ENCODE peak calls at places on chromosomes 4 and X, in nine cellular contexts. E is dorsolateral prefrontal cortex; V is fibroblast of the aortic adventitia; P is GM13976; Q is RWPE2; Z is testis; N is coronary artery; B is WERI-Rb-1; F is CD8-positive, alpha-beta T cell. I is an unnamed sample.

GRCh38 chr4:26023191-26023972 is 109.4 kb downstream of the SMIM20 start:
- DNase-seq in Z (no peak), B (no peak), F (no peak), Q (no peak), N (no peak), E (no peak), P (no peak), V (peak), I (no peak)

GRCh38 chr4:147828361-147828760 is 96.5 kb downstream of the ARHGAP10 start:
- DNase-seq in Z (no peak), B (no peak), F (no peak), E (no peak), V (peak), Q (no peak), N (no peak), P (no peak), I (no peak)

GRCh38 chr4:169202143-169202699 is 68.5 kb downstream of the SH3RF1 start:
- DNase-seq in P (no peak), N (no peak), Q (no peak), B (no peak), Z (no peak), E (no peak), V (peak), F (no peak), I (no peak)

GRCh38 chr4:4981427-4981826 is 37.8 kb downstream of the CYTL1 start:
- DNase-seq in Q (no peak), V (peak), Z (no peak), P (no peak), B (no peak), E (no peak), N (no peak), F (no peak), I (no peak)

GRCh38 chrX:22760513-22761057 is 239.2 kb upstream of the DDX53 start:
- DNase-seq in N (no peak), Q (no peak), B (no peak), F (no peak), E (no peak), V (no peak), P (no peak), Z (no peak), I (no peak)

GRCh38 chr4:73683033-73683432 is 57.3 kb upstream of the CXCL8 start:
- DNase-seq in Q (no peak), B (no peak), P (no peak), F (no peak), N (no peak), Z (no peak), V (no peak), E (no peak), I (no peak)

GRCh38 chrX:103464774-103465117 is 54.5 kb downstream of the RAB40A start:
- DNase-seq in P (peak), Z (peak), E (peak), B (peak), F (peak), Q (no peak), V (peak), N (peak), I (peak)

GRCh38 chr4:184805462-184806245 is 20.1 kb downstream of the ACSL1 start:
- DNase-seq in Z (no peak), P (no peak), Q (no peak), V (no peak), N (no peak), E (peak), B (peak), F (no peak), I (peak)

GRCh38 chr4:16896871-16897270 is 1.6 kb downstream of the LDB2 start:
- DNase-seq in P (no peak), B (no peak), F (no peak), E (no peak), V (peak), N (no peak), Z (no peak), Q (no peak), I (no peak)

GRCh38 chr4:80006935-80007744 is 65.9 kb downstream of the ANTXR2 start:
- DNase-seq in V (peak), P (no peak), F (no peak), Q (no peak), Z (no peak), B (peak), N (no peak), E (no peak), I (no peak)

DNA sequence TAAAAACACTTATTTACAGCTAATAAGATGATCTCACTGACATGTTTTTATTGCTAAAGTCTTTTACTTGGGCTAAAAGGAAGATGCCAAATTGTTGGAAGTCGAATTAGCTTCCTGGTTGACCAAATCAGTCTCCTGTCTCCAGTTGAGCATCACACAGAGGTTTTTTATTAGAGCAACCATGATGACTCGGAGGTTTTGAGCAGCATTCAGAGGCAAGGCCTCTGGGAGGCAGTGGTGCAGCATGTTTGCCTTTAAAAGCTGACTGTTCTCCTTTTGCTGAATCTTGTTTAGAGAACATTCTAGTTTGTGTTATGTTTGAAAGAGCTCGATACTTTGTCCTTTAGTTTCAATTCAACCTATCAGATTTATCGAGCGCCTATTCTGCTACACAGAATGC is 2.1 kb downstream of the UCHL1 start:
- DNase-seq in P (no peak), F (no peak), Q (no peak), N (no peak), V (peak), E (peak), B (peak), Z (peak), I (peak)
- TF ChIP-seq CTCF in P (no peak), F (no peak), Q (peak), N (no peak), V (peak), E (peak), B (peak), Z (peak), I (peak)

DNA sequence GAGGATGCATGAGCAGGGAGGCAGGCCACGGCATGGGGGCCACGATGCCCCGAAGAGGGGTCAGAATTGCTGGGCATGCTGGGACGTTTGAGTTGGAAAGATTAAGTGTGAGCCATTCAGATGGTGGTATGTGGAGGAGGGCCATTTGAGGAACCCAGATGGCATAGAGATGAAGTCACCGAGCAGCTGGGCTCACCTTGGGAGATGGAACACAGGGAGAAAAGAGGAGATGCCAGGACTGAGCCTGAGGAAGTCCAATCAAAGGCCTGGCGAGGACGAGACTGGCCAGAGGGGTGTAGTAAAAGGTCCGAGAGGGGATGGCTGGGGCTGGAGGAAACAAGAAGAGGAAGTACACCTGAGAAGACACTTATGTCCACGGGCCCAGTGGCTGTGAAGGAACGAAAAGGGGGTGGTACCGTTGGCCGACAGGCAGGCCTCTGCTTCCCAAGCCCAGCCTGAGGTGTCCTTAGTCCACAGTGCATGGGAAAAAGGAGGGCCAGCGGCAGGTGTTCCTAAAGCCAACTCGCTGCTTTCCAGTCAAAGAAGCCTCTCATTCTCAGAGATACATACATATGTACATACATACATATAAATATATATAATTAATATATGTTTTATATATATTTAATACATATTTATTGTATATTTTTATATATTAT is 54.6 kb upstream of the CLCN4 start:
- DNase-seq in Q (no peak), V (no peak), Z (no peak), F (no peak), N (no peak), P (no peak), E (no peak), B (no peak), I (no peak)
- TF ChIP-seq CTCF in Q (no peak), V (no peak), Z (no peak), F (no peak), N (no peak), P (no peak), E (no peak), B (no peak), I (no peak)

DNA sequence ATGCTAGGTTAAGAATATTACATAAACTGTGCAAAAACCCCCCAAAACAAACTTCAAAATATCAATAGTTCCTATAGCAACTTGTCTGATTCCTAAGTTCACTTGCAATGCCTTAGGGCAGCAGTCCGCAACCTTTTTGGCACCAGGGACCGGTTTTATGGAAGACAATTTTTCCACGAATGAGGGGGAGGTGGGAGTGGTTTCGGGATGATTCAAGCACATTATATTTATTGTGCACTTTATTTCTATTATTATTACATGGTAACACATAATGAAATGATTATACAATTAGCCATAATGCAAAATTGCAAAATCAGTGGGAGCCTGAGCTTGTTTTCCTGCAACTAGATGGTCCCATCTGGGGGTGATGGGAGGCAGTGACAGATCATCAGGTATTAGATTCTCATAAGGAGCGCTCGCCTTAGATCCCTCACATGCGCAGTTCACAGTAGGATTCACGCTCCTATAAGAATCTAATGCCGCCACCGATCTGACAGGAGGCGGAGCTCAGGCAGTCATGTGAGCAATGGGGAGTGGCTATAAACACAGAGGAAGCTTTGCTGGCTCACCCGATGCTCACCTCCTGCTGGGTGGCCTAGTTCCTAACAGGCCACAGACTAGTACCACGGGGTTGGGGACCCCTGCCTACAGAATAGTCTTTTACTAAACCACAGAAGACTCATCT is 39.7 kb downstream of the ACOX3 start:
- DNase-seq in F (no peak), N (no peak), Z (no peak), E (no peak), B (no peak), V (no peak), Q (no peak), P (no peak), I (no peak)
- TF ChIP-seq CTCF in F (no peak), N (no peak), Z (no peak), E (no peak), B (no peak), V (no peak), Q (no peak), P (no peak), I (no peak)

DNA sequence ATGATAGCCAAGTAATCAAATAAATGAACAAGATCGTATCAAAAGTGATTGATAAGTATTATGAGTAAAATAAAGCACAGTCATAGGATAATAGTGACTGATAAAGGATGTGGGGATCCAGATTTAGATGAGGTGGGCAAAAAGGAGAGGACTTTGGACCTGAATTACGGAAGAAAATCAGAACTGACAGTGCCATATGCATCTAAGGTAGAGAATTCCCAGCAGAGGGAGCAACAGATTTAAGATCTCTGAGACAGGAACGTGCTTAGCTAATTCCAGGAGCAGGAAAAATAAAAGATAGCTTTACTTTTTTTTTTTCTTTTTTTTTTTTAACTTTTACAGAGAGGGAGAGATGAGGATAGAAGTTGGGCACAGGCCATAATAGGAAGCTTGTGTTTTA is 189.9 kb downstream of the NWD2 start:
- DNase-seq in P (no peak), V (peak), B (no peak), F (no peak), Z (no peak), N (no peak), E (no peak), Q (no peak), I (no peak)
- TF ChIP-seq CTCF in P (no peak), V (peak), B (peak), F (no peak), Z (no peak), N (no peak), E (peak), Q (peak), I (no peak)